ENCODE peak calls at places on chromosome 16, in five cellular contexts. I is suprapubic skin, C is heart left ventricle, O is tibial nerve, M is esophagus squamous epithelium. H is an unnamed sample.

GRCh38 chr16:87149051-87149450 is 168.1 kb downstream of the C16orf95 start:
- DNase-seq in M (no peak), O (no peak), C (no peak), I (no peak), H (no peak)

GRCh38 chr16:54846761-54847160 is 83.9 kb upstream of the IRX5 start:
- DNase-seq in C (no peak), M (no peak), O (no peak), I (no peak), H (peak)

GRCh38 chr16:17404903-17405691 is 65.7 kb downstream of the XYLT1 start:
- DNase-seq in C (peak), M (no peak), O (peak), I (peak), H (no peak)

GRCh38 chr16:80544326-80544725 is 3.5 kb downstream of the DYNLRB2 start:
- DNase-seq in I (no peak), M (no peak), O (no peak), C (no peak), H (no peak)

GRCh38 chr16:47970291-47970931 is 185.4 kb downstream of the ABCC12 start:
- DNase-seq in C (no peak), M (no peak), O (no peak), I (no peak), H (no peak)

GRCh38 chr16:75695708-75696107 is 5.6 kb downstream of the DUXB start:
- DNase-seq in I (no peak), O (no peak), C (no peak), M (no peak), H (no peak)

GRCh38 chr16:50309156-50309526 is 42.8 kb downstream of the ADCY7 start:
- DNase-seq in C (no peak), M (no peak), O (no peak), I (no peak), H (no peak)

GRCh38 chr16:67349172-67349571 is 22.6 kb downstream of the LRRC36 start:
- DNase-seq in C (no peak), M (no peak), O (no peak), I (no peak), H (no peak)

GRCh38 chr16:85571813-85572619 is 41.1 kb upstream of the GSE1 start:
- DNase-seq in O (no peak), I (no peak), C (no peak), M (no peak), H (no peak)

GRCh38 chr16:54287758-54288591 is 1.4 kb upstream of the IRX3 start:
- DNase-seq in C (no peak), M (no peak), O (no peak), I (no peak), H (no peak)

DNA sequence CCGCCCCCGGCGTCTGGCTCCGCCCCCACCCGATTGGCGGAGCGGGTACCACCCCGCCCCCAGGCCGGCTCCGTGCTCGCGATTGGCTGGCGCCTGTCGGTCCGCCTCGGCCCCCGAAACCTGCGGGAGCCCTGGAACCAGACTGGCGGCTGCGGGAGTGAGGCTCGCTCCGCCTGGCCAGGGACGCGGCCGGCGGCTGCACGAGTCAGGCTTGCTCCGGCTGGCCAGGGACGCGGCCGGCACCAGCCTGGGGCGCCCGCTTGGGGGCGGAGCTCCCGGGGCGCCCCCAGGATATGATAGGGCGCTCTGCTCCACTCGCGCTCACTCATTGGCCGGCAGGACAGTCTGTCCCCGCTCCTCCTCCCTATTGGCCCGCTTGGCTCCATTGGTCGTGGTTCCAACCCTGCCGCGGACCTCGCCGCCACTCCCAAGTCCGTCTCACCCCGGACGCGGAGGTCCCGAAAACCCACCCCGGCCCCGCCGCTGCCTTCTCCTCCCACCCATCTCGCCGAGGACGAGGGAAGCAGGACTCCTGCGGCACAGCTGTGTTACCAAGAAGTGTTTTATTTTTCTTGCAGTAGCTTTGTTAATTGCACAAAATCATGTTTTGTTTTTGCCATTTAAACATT is 340 bp upstream of the ROGDI start:
- DNase-seq in C (peak), I (peak), O (peak), M (peak), H (peak)
- TF ChIP-seq POLR2A in C (peak), I (no peak), O (no peak), M (no peak), H (no peak)

GRCh38 chr16:11297492-11298142 is 16.5 kb upstream of the PRM1 start:
- DNase-seq in O (peak), M (peak), I (no peak), C (peak), H (peak)
- H3K4me3 ChIP-seq in O (peak), M (peak), I (peak), C (peak), H (peak)

GRCh38 chr16:82748026-82748425 is 121.3 kb downstream of the CDH13 start:
- DNase-seq in C (peak), I (no peak), M (no peak), O (no peak), H (no peak)
- TF ChIP-seq CTCF in C (peak), I (no peak), M (no peak), O (no peak), H (no peak)

GRCh38 chr16:29996773-29997250 is 771 bp downstream of the INO80E start:
- DNase-seq in C (no peak), M (no peak), O (no peak), I (no peak), H (no peak)

GRCh38 chr16:29993903-29994612 is 1.4 kb downstream of the HIRIP3 start:
- DNase-seq in M (no peak), I (no peak), O (no peak), C (no peak), H (no peak)

GRCh38 chr16:29994613-29995329 is 646 bp downstream of the HIRIP3 start:
- DNase-seq in O (peak), M (no peak), C (no peak), I (no peak), H (no peak)

GRCh38 chr16:29995330-29995910 is at the start of gene HIRIP3:
- DNase-seq in O (peak), M (peak), I (peak), C (peak), H (peak)

DNA sequence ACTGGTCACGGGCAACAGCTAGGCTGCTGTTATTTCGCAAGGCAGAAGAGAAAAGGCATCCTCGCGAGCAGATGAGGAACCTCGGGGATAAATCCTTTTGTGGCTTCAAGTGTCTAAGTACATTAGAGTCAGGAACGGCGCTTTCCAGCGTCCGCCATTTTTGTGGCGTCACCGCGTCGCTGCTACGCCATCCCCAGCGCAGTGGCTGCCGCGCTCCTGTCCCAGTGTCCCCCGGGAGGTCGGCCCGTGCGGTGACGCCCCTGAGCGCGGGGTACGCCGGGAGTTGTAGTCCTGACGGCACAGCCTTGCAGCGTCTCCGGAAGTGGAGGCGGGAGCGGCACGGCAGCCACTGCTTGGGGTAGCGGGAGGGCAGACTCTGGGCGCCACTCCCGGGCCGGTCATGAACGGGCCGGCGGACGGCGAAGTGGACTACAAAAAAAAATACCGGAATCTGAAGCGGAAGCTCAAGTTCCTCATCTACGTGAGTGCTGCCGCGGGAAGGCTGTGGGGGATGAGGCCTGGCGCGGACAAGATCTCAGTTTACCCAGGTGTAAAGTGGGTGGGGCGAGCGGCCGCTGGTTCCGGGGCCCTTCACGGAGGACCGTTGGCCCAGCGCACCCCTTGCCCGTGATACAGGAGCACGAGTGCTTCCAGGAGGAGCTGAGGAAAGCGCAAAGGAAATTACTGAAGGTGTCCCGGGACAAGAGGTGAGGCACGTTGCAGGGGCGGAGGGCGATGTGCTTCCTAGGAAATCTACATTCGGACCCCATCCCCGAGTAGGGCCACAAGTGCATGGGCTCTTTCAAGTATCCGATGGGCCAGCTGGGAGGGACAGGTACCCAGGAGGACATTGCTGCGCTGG is at the start of gene INO80E:
- DNase-seq in C (peak), M (peak), I (peak), O (peak), H (peak)
- TF ChIP-seq POLR2A in C (peak), M (no peak), I (no peak), O (peak), H (peak)

GRCh38 chr16:73068546-73069401 is 20.8 kb upstream of the ZFHX3 start:
- DNase-seq in C (peak), M (no peak), I (no peak), O (no peak), H (no peak)
- H3K4me3 ChIP-seq in C (peak), M (no peak), I (no peak), O (no peak), H (no peak)

GRCh38 chr16:79045191-79045590 is 555.3 kb downstream of the MAF start:
- DNase-seq in I (no peak), M (no peak), O (no peak), C (no peak), H (no peak)

GRCh38 chr16:79049040-79049439 is 551.5 kb downstream of the MAF start:
- DNase-seq in I (no peak), M (no peak), C (no peak), O (no peak), H (no peak)

GRCh38 chr16:79051313-79051712 is 549.2 kb downstream of the MAF start:
- DNase-seq in O (no peak), I (no peak), M (no peak), C (no peak), H (no peak)

GRCh38 chr16:79050063-79050462 is 550.5 kb downstream of the MAF start:
- DNase-seq in O (no peak), I (no peak), C (no peak), M (no peak), H (peak)

GRCh38 chr16:79047337-79047736 is 553.2 kb downstream of the MAF start:
- DNase-seq in M (no peak), O (no peak), C (no peak), I (no peak), H (no peak)
- TF ChIP-seq CTCF in M (peak), O (no peak), C (peak), I (peak), H (no peak)

DNA sequence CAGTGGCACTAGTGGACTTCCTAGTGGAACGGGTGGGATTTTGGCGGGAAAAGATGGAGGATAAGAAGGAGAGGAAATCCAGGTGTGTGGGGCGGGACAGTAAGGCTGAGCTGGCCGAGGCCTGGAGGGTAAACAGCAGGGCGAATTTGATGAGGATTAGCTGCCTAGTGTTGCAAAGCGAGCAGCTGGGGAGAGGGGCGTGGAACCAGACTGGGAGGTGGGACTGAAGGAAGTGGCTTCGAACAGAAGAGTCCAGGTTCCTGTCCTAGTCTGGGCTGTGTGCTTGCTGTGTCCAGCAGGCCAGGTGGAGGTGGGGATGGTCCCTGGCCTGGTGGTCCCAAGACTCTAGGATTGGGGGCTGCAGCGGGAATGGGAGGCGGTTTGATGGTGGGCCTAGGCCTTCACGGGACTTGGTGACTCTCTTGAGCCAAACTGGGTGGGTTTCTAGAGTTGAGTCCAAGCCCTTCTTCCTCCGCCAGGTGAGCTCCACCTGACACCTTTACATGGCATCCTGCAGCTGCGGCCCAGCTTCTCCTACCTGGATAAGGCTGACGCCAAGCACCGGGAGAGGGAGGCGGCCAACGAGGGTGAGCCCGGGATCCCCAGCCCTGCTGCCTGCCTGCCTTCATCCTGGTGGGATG is 16.1 kb downstream of the POLR3E start:
- DNase-seq in I (peak), M (no peak), O (no peak), C (no peak), H (no peak)
- TF ChIP-seq POLR2A in I (no peak), M (no peak), O (no peak), C (no peak), H (no peak)

DNA sequence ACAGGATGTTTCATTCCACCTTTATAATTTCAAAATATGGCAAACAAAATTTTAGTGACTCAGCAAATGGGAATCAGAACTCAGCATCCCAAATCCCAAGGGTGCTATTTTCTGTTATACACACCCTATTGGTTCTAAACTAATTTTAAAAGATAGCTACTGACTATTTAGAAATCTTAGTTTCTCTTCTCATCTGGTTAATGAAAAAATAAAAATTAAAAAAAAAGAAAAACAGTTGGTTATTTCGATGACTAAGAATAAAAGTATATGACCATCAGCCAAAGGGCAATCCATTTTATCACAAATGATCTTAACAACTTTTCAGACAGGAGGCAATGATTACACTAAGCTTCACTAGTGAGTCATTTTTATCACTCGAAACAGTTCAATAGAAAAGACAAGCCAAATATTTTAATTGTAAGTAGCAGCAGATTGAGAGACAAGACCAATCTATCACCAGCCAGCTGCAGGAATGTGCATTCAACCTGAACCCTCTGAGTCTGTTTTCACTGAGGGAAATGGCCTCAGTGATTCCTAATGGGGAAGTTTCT is 15.2 kb downstream of the PHLPP2 start:
- DNase-seq in I (no peak), C (no peak), O (no peak), M (no peak), H (no peak)
- H3K4me3 ChIP-seq in I (no peak), C (no peak), O (no peak), M (no peak), H (no peak)

GRCh38 chr16:77782694-77783093 is 5.7 kb upstream of the VAT1L start:
- DNase-seq in O (no peak), M (no peak), I (no peak), C (no peak), H (no peak)
- TF ChIP-seq CTCF in O (peak), M (no peak), I (no peak), C (no peak), H (no peak)